ENCODE peak calls at places on chromosome 20, in nine cellular contexts. One of them, this sample, is unnamed.

GRCh38 chr20:35791823-35792222 is 20.0 kb downstream of the PHF20 start:
- DNase-seq in activated T-helper 9 cell treated with anti-CD3 and anti-CD28 coated beads, Interleukin-2, amount 50 U/mL, for 16 hours: no peak
- DNase-seq in tibial artery: no peak
- DNase-seq in fibroblast of lung: peak
- DNase-seq in astrocyte of the spinal cord: peak
- DNase-seq in activated CD4-positive, alpha-beta T cell treated with anti-CD3 and anti-CD28 coated beads, Interleukin-2, amount 10 ng/mL, durations not matched to agents 7 days and 5 days: no peak
- DNase-seq in occipital lobe: no peak
- DNase-seq in NCI-H146: no peak
- DNase-seq in PC-9: no peak
- DNase-seq in this sample: no peak

GRCh38 chr20:58303547-58303946 is 6.0 kb upstream of the RAB22A start:
- DNase-seq in activated T-helper 9 cell treated with anti-CD3 and anti-CD28 coated beads, Interleukin-2, amount 50 U/mL, for 16 hours: no peak
- DNase-seq in tibial artery: no peak
- DNase-seq in fibroblast of lung: no peak
- DNase-seq in astrocyte of the spinal cord: no peak
- DNase-seq in activated CD4-positive, alpha-beta T cell treated with anti-CD3 and anti-CD28 coated beads, Interleukin-2, amount 10 ng/mL, durations not matched to agents 7 days and 5 days: no peak
- DNase-seq in occipital lobe: no peak
- DNase-seq in NCI-H146: no peak
- DNase-seq in PC-9: no peak
- DNase-seq in this sample: no peak

GRCh38 chr20:59603727-59604608 is at the start of gene PHACTR3:
- DNase-seq in activated T-helper 9 cell treated with anti-CD3 and anti-CD28 coated beads, Interleukin-2, amount 50 U/mL, for 16 hours: no peak
- DNase-seq in tibial artery: no peak
- DNase-seq in fibroblast of lung: no peak
- DNase-seq in astrocyte of the spinal cord: no peak
- DNase-seq in activated CD4-positive, alpha-beta T cell treated with anti-CD3 and anti-CD28 coated beads, Interleukin-2, amount 10 ng/mL, durations not matched to agents 7 days and 5 days: no peak
- DNase-seq in occipital lobe: peak
- DNase-seq in NCI-H146: peak
- DNase-seq in PC-9: no peak
- DNase-seq in this sample: no peak

GRCh38 chr20:54690323-54690722 is 214.9 kb downstream of the DOK5 start:
- DNase-seq in activated T-helper 9 cell treated with anti-CD3 and anti-CD28 coated beads, Interleukin-2, amount 50 U/mL, for 16 hours: no peak
- DNase-seq in tibial artery: no peak
- DNase-seq in fibroblast of lung: no peak
- DNase-seq in astrocyte of the spinal cord: no peak
- DNase-seq in activated CD4-positive, alpha-beta T cell treated with anti-CD3 and anti-CD28 coated beads, Interleukin-2, amount 10 ng/mL, durations not matched to agents 7 days and 5 days: no peak
- DNase-seq in occipital lobe: no peak
- DNase-seq in NCI-H146: no peak
- DNase-seq in PC-9: no peak
- DNase-seq in this sample: no peak

GRCh38 chr20:61656198-61656597 is 404.1 kb downstream of the CDH4 start:
- DNase-seq in activated T-helper 9 cell treated with anti-CD3 and anti-CD28 coated beads, Interleukin-2, amount 50 U/mL, for 16 hours: no peak
- DNase-seq in tibial artery: no peak
- DNase-seq in fibroblast of lung: no peak
- DNase-seq in astrocyte of the spinal cord: no peak
- DNase-seq in activated CD4-positive, alpha-beta T cell treated with anti-CD3 and anti-CD28 coated beads, Interleukin-2, amount 10 ng/mL, durations not matched to agents 7 days and 5 days: no peak
- DNase-seq in occipital lobe: no peak
- DNase-seq in NCI-H146: no peak
- DNase-seq in PC-9: no peak
- DNase-seq in this sample: no peak

GRCh38 chr20:61835301-61835700 is 230.4 kb downstream of the TAF4 start:
- DNase-seq in activated T-helper 9 cell treated with anti-CD3 and anti-CD28 coated beads, Interleukin-2, amount 50 U/mL, for 16 hours: no peak
- DNase-seq in tibial artery: no peak
- DNase-seq in fibroblast of lung: peak
- DNase-seq in astrocyte of the spinal cord: no peak
- DNase-seq in activated CD4-positive, alpha-beta T cell treated with anti-CD3 and anti-CD28 coated beads, Interleukin-2, amount 10 ng/mL, durations not matched to agents 7 days and 5 days: no peak
- DNase-seq in occipital lobe: no peak
- DNase-seq in NCI-H146: no peak
- DNase-seq in PC-9: no peak
- DNase-seq in this sample: no peak

GRCh38 chr20:53494753-53495152 is 98.9 kb downstream of the ZNF217 start:
- DNase-seq in activated T-helper 9 cell treated with anti-CD3 and anti-CD28 coated beads, Interleukin-2, amount 50 U/mL, for 16 hours: no peak
- DNase-seq in tibial artery: no peak
- DNase-seq in fibroblast of lung: no peak
- DNase-seq in astrocyte of the spinal cord: no peak
- DNase-seq in activated CD4-positive, alpha-beta T cell treated with anti-CD3 and anti-CD28 coated beads, Interleukin-2, amount 10 ng/mL, durations not matched to agents 7 days and 5 days: no peak
- DNase-seq in occipital lobe: no peak
- DNase-seq in NCI-H146: no peak
- DNase-seq in PC-9: no peak
- DNase-seq in this sample: no peak

GRCh38 chr20:25695532-25696383 is 895 bp downstream of the ZNF337 start:
- DNase-seq in activated T-helper 9 cell treated with anti-CD3 and anti-CD28 coated beads, Interleukin-2, amount 50 U/mL, for 16 hours: no peak
- DNase-seq in tibial artery: no peak
- DNase-seq in fibroblast of lung: peak
- DNase-seq in astrocyte of the spinal cord: no peak
- DNase-seq in activated CD4-positive, alpha-beta T cell treated with anti-CD3 and anti-CD28 coated beads, Interleukin-2, amount 10 ng/mL, durations not matched to agents 7 days and 5 days: no peak
- DNase-seq in occipital lobe: no peak
- DNase-seq in NCI-H146: peak
- DNase-seq in PC-9: no peak
- DNase-seq in this sample: peak

GRCh38 chr20:17827759-17828559 is 128.2 kb downstream of the BANF2 start:
- DNase-seq in activated T-helper 9 cell treated with anti-CD3 and anti-CD28 coated beads, Interleukin-2, amount 50 U/mL, for 16 hours: no peak
- DNase-seq in tibial artery: peak
- DNase-seq in fibroblast of lung: no peak
- DNase-seq in astrocyte of the spinal cord: no peak
- DNase-seq in activated CD4-positive, alpha-beta T cell treated with anti-CD3 and anti-CD28 coated beads, Interleukin-2, amount 10 ng/mL, durations not matched to agents 7 days and 5 days: no peak
- DNase-seq in occipital lobe: no peak
- DNase-seq in NCI-H146: no peak
- DNase-seq in PC-9: no peak
- DNase-seq in this sample: no peak

GRCh38 chr20:29687438-29687837 is 1570.0 kb upstream of the DEFB115 start:
- DNase-seq in activated T-helper 9 cell treated with anti-CD3 and anti-CD28 coated beads, Interleukin-2, amount 50 U/mL, for 16 hours: no peak
- DNase-seq in tibial artery: no peak
- DNase-seq in fibroblast of lung: no peak
- DNase-seq in astrocyte of the spinal cord: no peak
- DNase-seq in activated CD4-positive, alpha-beta T cell treated with anti-CD3 and anti-CD28 coated beads, Interleukin-2, amount 10 ng/mL, durations not matched to agents 7 days and 5 days: no peak
- DNase-seq in occipital lobe: no peak
- DNase-seq in NCI-H146: no peak
- DNase-seq in PC-9: no peak
- DNase-seq in this sample: peak

GRCh38 chr20:22584630-22584921 is 204 bp upstream of the FOXA2 start:
- DNase-seq in activated T-helper 9 cell treated with anti-CD3 and anti-CD28 coated beads, Interleukin-2, amount 50 U/mL, for 16 hours: no peak
- DNase-seq in tibial artery: no peak
- DNase-seq in fibroblast of lung: no peak
- DNase-seq in astrocyte of the spinal cord: no peak
- DNase-seq in activated CD4-positive, alpha-beta T cell treated with anti-CD3 and anti-CD28 coated beads, Interleukin-2, amount 10 ng/mL, durations not matched to agents 7 days and 5 days: no peak
- DNase-seq in occipital lobe: no peak
- DNase-seq in NCI-H146: peak
- DNase-seq in PC-9: no peak
- DNase-seq in this sample: peak

GRCh38 chr20:20864346-20865096 is 152.1 kb upstream of the RALGAPA2 start:
- DNase-seq in activated T-helper 9 cell treated with anti-CD3 and anti-CD28 coated beads, Interleukin-2, amount 50 U/mL, for 16 hours: no peak
- DNase-seq in tibial artery: no peak
- DNase-seq in fibroblast of lung: no peak
- DNase-seq in astrocyte of the spinal cord: no peak
- DNase-seq in activated CD4-positive, alpha-beta T cell treated with anti-CD3 and anti-CD28 coated beads, Interleukin-2, amount 10 ng/mL, durations not matched to agents 7 days and 5 days: no peak
- DNase-seq in occipital lobe: no peak
- DNase-seq in NCI-H146: peak
- DNase-seq in PC-9: no peak
- DNase-seq in this sample: peak

GRCh38 chr20:51446656-51447055 is 95.9 kb downstream of the NFATC2 start:
- DNase-seq in activated T-helper 9 cell treated with anti-CD3 and anti-CD28 coated beads, Interleukin-2, amount 50 U/mL, for 16 hours: no peak
- DNase-seq in tibial artery: no peak
- DNase-seq in fibroblast of lung: peak
- DNase-seq in astrocyte of the spinal cord: peak
- DNase-seq in activated CD4-positive, alpha-beta T cell treated with anti-CD3 and anti-CD28 coated beads, Interleukin-2, amount 10 ng/mL, durations not matched to agents 7 days and 5 days: no peak
- DNase-seq in occipital lobe: no peak
- DNase-seq in NCI-H146: no peak
- DNase-seq in PC-9: peak
- DNase-seq in this sample: no peak

GRCh38 chr20:18263723-18264122 is 24.6 kb upstream of the ZNF133 start:
- DNase-seq in activated T-helper 9 cell treated with anti-CD3 and anti-CD28 coated beads, Interleukin-2, amount 50 U/mL, for 16 hours: no peak
- DNase-seq in tibial artery: no peak
- DNase-seq in fibroblast of lung: peak
- DNase-seq in astrocyte of the spinal cord: peak
- DNase-seq in activated CD4-positive, alpha-beta T cell treated with anti-CD3 and anti-CD28 coated beads, Interleukin-2, amount 10 ng/mL, durations not matched to agents 7 days and 5 days: no peak
- DNase-seq in occipital lobe: no peak
- DNase-seq in NCI-H146: peak
- DNase-seq in PC-9: peak
- DNase-seq in this sample: peak

GRCh38 chr20:44780226-44780625 is 30.1 kb downstream of the RIMS4 start:
- DNase-seq in activated T-helper 9 cell treated with anti-CD3 and anti-CD28 coated beads, Interleukin-2, amount 50 U/mL, for 16 hours: no peak
- DNase-seq in tibial artery: no peak
- DNase-seq in fibroblast of lung: peak
- DNase-seq in astrocyte of the spinal cord: peak
- DNase-seq in activated CD4-positive, alpha-beta T cell treated with anti-CD3 and anti-CD28 coated beads, Interleukin-2, amount 10 ng/mL, durations not matched to agents 7 days and 5 days: peak
- DNase-seq in occipital lobe: no peak
- DNase-seq in NCI-H146: no peak
- DNase-seq in PC-9: peak
- DNase-seq in this sample: peak

GRCh38 chr20:40443731-40444130 is 245.3 kb downstream of the MAFB start:
- DNase-seq in activated T-helper 9 cell treated with anti-CD3 and anti-CD28 coated beads, Interleukin-2, amount 50 U/mL, for 16 hours: no peak
- DNase-seq in tibial artery: no peak
- DNase-seq in fibroblast of lung: no peak
- DNase-seq in astrocyte of the spinal cord: no peak
- DNase-seq in activated CD4-positive, alpha-beta T cell treated with anti-CD3 and anti-CD28 coated beads, Interleukin-2, amount 10 ng/mL, durations not matched to agents 7 days and 5 days: no peak
- DNase-seq in occipital lobe: no peak
- DNase-seq in NCI-H146: no peak
- DNase-seq in PC-9: no peak
- DNase-seq in this sample: no peak

GRCh38 chr20:48295966-48296421 is 510.7 kb upstream of the SULF2 start:
- DNase-seq in activated T-helper 9 cell treated with anti-CD3 and anti-CD28 coated beads, Interleukin-2, amount 50 U/mL, for 16 hours: no peak
- DNase-seq in tibial artery: no peak
- DNase-seq in fibroblast of lung: peak
- DNase-seq in astrocyte of the spinal cord: peak
- DNase-seq in activated CD4-positive, alpha-beta T cell treated with anti-CD3 and anti-CD28 coated beads, Interleukin-2, amount 10 ng/mL, durations not matched to agents 7 days and 5 days: no peak
- DNase-seq in occipital lobe: no peak
- DNase-seq in NCI-H146: no peak
- DNase-seq in PC-9: peak
- DNase-seq in this sample: no peak

GRCh38 chr20:47125553-47126373 is 230.7 kb downstream of the ZMYND8 start:
- DNase-seq in activated T-helper 9 cell treated with anti-CD3 and anti-CD28 coated beads, Interleukin-2, amount 50 U/mL, for 16 hours: no peak
- DNase-seq in tibial artery: no peak
- DNase-seq in fibroblast of lung: peak
- DNase-seq in astrocyte of the spinal cord: no peak
- DNase-seq in activated CD4-positive, alpha-beta T cell treated with anti-CD3 and anti-CD28 coated beads, Interleukin-2, amount 10 ng/mL, durations not matched to agents 7 days and 5 days: no peak
- DNase-seq in occipital lobe: no peak
- DNase-seq in NCI-H146: no peak
- DNase-seq in PC-9: peak
- DNase-seq in this sample: no peak

GRCh38 chr20:47336013-47336754 is 20.3 kb downstream of the ZMYND8 start:
- DNase-seq in activated T-helper 9 cell treated with anti-CD3 and anti-CD28 coated beads, Interleukin-2, amount 50 U/mL, for 16 hours: no peak
- DNase-seq in tibial artery: no peak
- DNase-seq in fibroblast of lung: peak
- DNase-seq in astrocyte of the spinal cord: peak
- DNase-seq in activated CD4-positive, alpha-beta T cell treated with anti-CD3 and anti-CD28 coated beads, Interleukin-2, amount 10 ng/mL, durations not matched to agents 7 days and 5 days: no peak
- DNase-seq in occipital lobe: peak
- DNase-seq in NCI-H146: no peak
- DNase-seq in PC-9: no peak
- DNase-seq in this sample: no peak

GRCh38 chr20:8255945-8256632 is 124.0 kb downstream of the PLCB1 start:
- DNase-seq in activated T-helper 9 cell treated with anti-CD3 and anti-CD28 coated beads, Interleukin-2, amount 50 U/mL, for 16 hours: no peak
- DNase-seq in tibial artery: no peak
- DNase-seq in fibroblast of lung: peak
- DNase-seq in astrocyte of the spinal cord: no peak
- DNase-seq in activated CD4-positive, alpha-beta T cell treated with anti-CD3 and anti-CD28 coated beads, Interleukin-2, amount 10 ng/mL, durations not matched to agents 7 days and 5 days: no peak
- DNase-seq in occipital lobe: no peak
- DNase-seq in NCI-H146: no peak
- DNase-seq in PC-9: no peak
- DNase-seq in this sample: peak

GRCh38 chr20:62365814-62366369 is 1.2 kb downstream of the LAMA5 start:
- DNase-seq in activated T-helper 9 cell treated with anti-CD3 and anti-CD28 coated beads, Interleukin-2, amount 50 U/mL, for 16 hours: no peak
- DNase-seq in tibial artery: peak
- DNase-seq in fibroblast of lung: no peak
- DNase-seq in astrocyte of the spinal cord: no peak
- DNase-seq in activated CD4-positive, alpha-beta T cell treated with anti-CD3 and anti-CD28 coated beads, Interleukin-2, amount 10 ng/mL, durations not matched to agents 7 days and 5 days: no peak
- DNase-seq in occipital lobe: no peak
- DNase-seq in NCI-H146: peak
- DNase-seq in PC-9: peak
- DNase-seq in this sample: peak

GRCh38 chr20:20549267-20549612 is 163.2 kb downstream of the RALGAPA2 start:
- DNase-seq in activated T-helper 9 cell treated with anti-CD3 and anti-CD28 coated beads, Interleukin-2, amount 50 U/mL, for 16 hours: no peak
- DNase-seq in tibial artery: no peak
- DNase-seq in fibroblast of lung: peak
- DNase-seq in astrocyte of the spinal cord: no peak
- DNase-seq in activated CD4-positive, alpha-beta T cell treated with anti-CD3 and anti-CD28 coated beads, Interleukin-2, amount 10 ng/mL, durations not matched to agents 7 days and 5 days: no peak
- DNase-seq in occipital lobe: no peak
- DNase-seq in NCI-H146: peak
- DNase-seq in PC-9: peak
- DNase-seq in this sample: peak

GRCh38 chr20:25223765-25224720 is 23.8 kb upstream of the PYGB start:
- DNase-seq in activated T-helper 9 cell treated with anti-CD3 and anti-CD28 coated beads, Interleukin-2, amount 50 U/mL, for 16 hours: no peak
- DNase-seq in tibial artery: peak
- DNase-seq in fibroblast of lung: no peak
- DNase-seq in astrocyte of the spinal cord: no peak
- DNase-seq in activated CD4-positive, alpha-beta T cell treated with anti-CD3 and anti-CD28 coated beads, Interleukin-2, amount 10 ng/mL, durations not matched to agents 7 days and 5 days: no peak
- DNase-seq in occipital lobe: no peak
- DNase-seq in NCI-H146: no peak
- DNase-seq in PC-9: no peak
- DNase-seq in this sample: no peak

GRCh38 chr20:5191829-5192569 is 65.2 kb downstream of the CDS2 start:
- DNase-seq in activated T-helper 9 cell treated with anti-CD3 and anti-CD28 coated beads, Interleukin-2, amount 50 U/mL, for 16 hours: no peak
- DNase-seq in tibial artery: no peak
- DNase-seq in fibroblast of lung: peak
- DNase-seq in astrocyte of the spinal cord: peak
- DNase-seq in activated CD4-positive, alpha-beta T cell treated with anti-CD3 and anti-CD28 coated beads, Interleukin-2, amount 10 ng/mL, durations not matched to agents 7 days and 5 days: peak
- DNase-seq in occipital lobe: peak
- DNase-seq in NCI-H146: peak
- DNase-seq in PC-9: peak
- DNase-seq in this sample: peak

GRCh38 chr20:8662433-8662954 is 406.4 kb upstream of the PLCB4 start:
- DNase-seq in activated T-helper 9 cell treated with anti-CD3 and anti-CD28 coated beads, Interleukin-2, amount 50 U/mL, for 16 hours: no peak
- DNase-seq in tibial artery: no peak
- DNase-seq in fibroblast of lung: no peak
- DNase-seq in astrocyte of the spinal cord: no peak
- DNase-seq in activated CD4-positive, alpha-beta T cell treated with anti-CD3 and anti-CD28 coated beads, Interleukin-2, amount 10 ng/mL, durations not matched to agents 7 days and 5 days: no peak
- DNase-seq in occipital lobe: no peak
- DNase-seq in NCI-H146: peak
- DNase-seq in PC-9: no peak
- DNase-seq in this sample: no peak

GRCh38 chr20:50574108-50574507 is 63.9 kb downstream of the PTPN1 start:
- DNase-seq in activated T-helper 9 cell treated with anti-CD3 and anti-CD28 coated beads, Interleukin-2, amount 50 U/mL, for 16 hours: no peak
- DNase-seq in tibial artery: peak
- DNase-seq in fibroblast of lung: no peak
- DNase-seq in astrocyte of the spinal cord: no peak
- DNase-seq in activated CD4-positive, alpha-beta T cell treated with anti-CD3 and anti-CD28 coated beads, Interleukin-2, amount 10 ng/mL, durations not matched to agents 7 days and 5 days: no peak
- DNase-seq in occipital lobe: no peak
- DNase-seq in NCI-H146: no peak
- DNase-seq in PC-9: no peak
- DNase-seq in this sample: no peak

GRCh38 chr20:51802170-51802745 is at the start of gene SALL4:
- DNase-seq in activated T-helper 9 cell treated with anti-CD3 and anti-CD28 coated beads, Interleukin-2, amount 50 U/mL, for 16 hours: no peak
- DNase-seq in tibial artery: no peak
- DNase-seq in fibroblast of lung: peak
- DNase-seq in astrocyte of the spinal cord: no peak
- DNase-seq in activated CD4-positive, alpha-beta T cell treated with anti-CD3 and anti-CD28 coated beads, Interleukin-2, amount 10 ng/mL, durations not matched to agents 7 days and 5 days: no peak
- DNase-seq in occipital lobe: no peak
- DNase-seq in NCI-H146: peak
- DNase-seq in PC-9: no peak
- DNase-seq in this sample: no peak

GRCh38 chr20:56414842-56415765 is 3.0 kb downstream of the CASS4 start:
- DNase-seq in activated T-helper 9 cell treated with anti-CD3 and anti-CD28 coated beads, Interleukin-2, amount 50 U/mL, for 16 hours: peak
- DNase-seq in tibial artery: no peak
- DNase-seq in fibroblast of lung: peak
- DNase-seq in astrocyte of the spinal cord: peak
- DNase-seq in activated CD4-positive, alpha-beta T cell treated with anti-CD3 and anti-CD28 coated beads, Interleukin-2, amount 10 ng/mL, durations not matched to agents 7 days and 5 days: peak
- DNase-seq in occipital lobe: no peak
- DNase-seq in NCI-H146: no peak
- DNase-seq in PC-9: no peak
- DNase-seq in this sample: no peak

GRCh38 chr20:23257106-23257761 is 93.4 kb upstream of the NXT1 start:
- DNase-seq in activated T-helper 9 cell treated with anti-CD3 and anti-CD28 coated beads, Interleukin-2, amount 50 U/mL, for 16 hours: no peak
- DNase-seq in tibial artery: no peak
- DNase-seq in fibroblast of lung: peak
- DNase-seq in astrocyte of the spinal cord: peak
- DNase-seq in activated CD4-positive, alpha-beta T cell treated with anti-CD3 and anti-CD28 coated beads, Interleukin-2, amount 10 ng/mL, durations not matched to agents 7 days and 5 days: no peak
- DNase-seq in occipital lobe: no peak
- DNase-seq in NCI-H146: no peak
- DNase-seq in PC-9: no peak
- DNase-seq in this sample: no peak